ENCODE peak calls at places on chromosomes 2 and 18, in seven cellular contexts. B, A, M, F, C, L and Z are unnamed samples.

GRCh38 chr2:58512878-58513277 is 271.8 kb upstream of the FANCL start:
- DNase-seq in B (no peak), A (no peak), M (no peak), F (no peak), C (peak; percentile 44), L (no peak), Z (no peak)

GRCh38 chr18:55455938-55456337 is 132.1 kb downstream of the TCF4 start:
- DNase-seq in B (no peak), A (no peak), M (no peak), F (no peak), C (no peak), L (no peak), Z (no peak)

GRCh38 chr2:153230977-153231376 is 247.6 kb downstream of the RPRM start:
- DNase-seq in B (no peak), A (no peak), M (no peak), F (no peak), C (no peak), L (no peak), Z (no peak)

GRCh38 chr2:43192039-43192438 is 34.4 kb downstream of the ZFP36L2 start:
- DNase-seq in B (no peak), A (no peak), M (no peak), F (no peak), C (peak; percentile 83), L (no peak), Z (no peak)

GRCh38 chr2:150063432-150063889 is 424.0 kb downstream of the RND3 start:
- DNase-seq in B (no peak), A (no peak), M (no peak), F (no peak), C (no peak), L (no peak), Z (no peak)

GRCh38 chr2:126507425-126507867 is 148.5 kb upstream of the GYPC start:
- DNase-seq in B (no peak), A (no peak), M (no peak), F (no peak), C (no peak), L (no peak), Z (peak; percentile 41)

GRCh38 chr2:120765911-120766757 is 30.5 kb downstream of the GLI2 start:
- DNase-seq in B (no peak), A (peak; percentile 67), M (peak; percentile 51), F (peak; percentile 95), C (peak; percentile 43), L (no peak), Z (no peak)

GRCh38 chr2:18651842-18652774 is 62.7 kb upstream of the NT5C1B start:
- DNase-seq in B (no peak), A (no peak), M (no peak), F (no peak), C (no peak), L (no peak), Z (no peak)

GRCh38 chr2:218569661-218570500 is 1.2 kb downstream of the CNOT9 start:
- DNase-seq in B (no peak), A (peak; percentile 13), M (peak; percentile 40), F (no peak), C (peak; percentile 18), L (no peak), Z (peak; percentile 34)

GRCh38 chr2:79993144-79993543 is 311.4 kb downstream of the LRRTM1 start:
- DNase-seq in B (no peak), A (no peak), M (no peak), F (no peak), C (no peak), L (peak; percentile 20), Z (no peak)

GRCh38 chr2:161306919-161307318 is 1.3 kb upstream of the PSMD14 start:
- DNase-seq in B (no peak), A (no peak), M (no peak), F (no peak), C (peak; percentile 33), L (no peak), Z (no peak)

GRCh38 chr2:161303535-161304050 is 4.6 kb upstream of the PSMD14 start:
- DNase-seq in B (no peak), A (no peak), M (no peak), F (no peak), C (no peak), L (no peak), Z (no peak)

GRCh38 chr2:161307676-161308075 is 549 bp upstream of the PSMD14 start:
- DNase-seq in B (no peak), A (no peak), M (no peak), F (no peak), C (no peak), L (no peak), Z (no peak)

GRCh38 chr2:161312996-161313395 is 4.8 kb downstream of the PSMD14 start:
- DNase-seq in B (no peak), A (no peak), M (no peak), F (no peak), C (no peak), L (no peak), Z (no peak)

DNA sequence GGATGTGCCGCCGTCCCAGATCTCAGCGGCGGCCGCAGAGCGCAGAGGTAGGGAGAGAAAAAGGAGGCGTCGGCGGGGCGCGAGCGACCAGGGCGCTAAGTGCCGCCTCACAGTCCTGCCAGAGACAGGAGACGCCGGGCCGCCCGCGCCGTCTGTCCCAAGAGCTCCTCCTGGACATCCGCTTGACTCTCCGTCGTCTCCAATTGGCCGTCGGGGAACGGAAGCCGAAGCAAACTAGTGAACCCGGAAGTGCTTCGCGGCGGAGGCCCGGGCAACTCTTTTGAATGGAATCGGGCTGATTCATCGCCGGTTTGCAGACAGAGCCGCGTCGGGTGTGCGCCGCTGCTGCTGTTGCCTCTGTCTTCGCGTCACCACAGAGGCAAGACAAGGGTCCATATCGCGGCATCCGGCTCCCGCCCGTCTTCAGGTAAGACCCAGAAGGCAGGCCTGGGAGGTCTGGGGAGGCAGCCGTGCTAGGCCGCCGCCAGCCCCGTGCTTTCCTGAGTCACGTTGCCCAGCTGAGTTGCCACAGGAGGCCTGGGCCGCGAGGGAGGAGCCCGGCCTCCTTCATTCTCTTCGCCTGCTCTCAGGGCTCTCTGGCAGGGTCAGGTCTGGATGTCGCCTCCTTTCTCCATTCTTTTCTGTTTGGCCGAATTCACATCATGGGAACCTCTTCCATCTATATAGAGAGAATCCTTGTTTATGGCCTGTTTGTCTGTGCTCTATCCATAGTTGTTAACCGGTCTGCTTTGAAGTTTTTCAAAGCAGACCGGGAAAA is at the start of gene PSMD14:
- DNase-seq in B (peak; percentile 92), A (peak; percentile 95), M (peak; percentile 91), F (peak; percentile 93), C (peak; percentile 98), L (peak; percentile 88), Z (peak; percentile 95)
- TF ChIP-seq POLR2AphosphoS5 in B (peak; percentile 96), A (peak; percentile 84), M (peak; percentile 94), F (peak; percentile 88), C (peak; percentile 84), L (peak; percentile 60), Z (peak; percentile 90)

GRCh38 chr2:1673160-1673944 is 71.0 kb downstream of the PXDN start:
- DNase-seq in B (no peak), A (no peak), M (peak; percentile 11), F (no peak), C (no peak), L (no peak), Z (no peak)

GRCh38 chr2:1674276-1674675 is 70.0 kb downstream of the PXDN start:
- DNase-seq in B (no peak), A (no peak), M (peak; percentile 13), F (no peak), C (no peak), L (no peak), Z (no peak)

GRCh38 chr2:1672738-1673137 is 71.6 kb downstream of the PXDN start:
- DNase-seq in B (no peak), A (no peak), M (peak; percentile 4), F (no peak), C (no peak), L (no peak), Z (no peak)

GRCh38 chr2:1671916-1672315 is 72.4 kb downstream of the PXDN start:
- DNase-seq in B (no peak), A (no peak), M (peak; percentile 20), F (no peak), C (no peak), L (no peak), Z (no peak)

GRCh38 chr2:1670636-1671035 is 73.7 kb downstream of the PXDN start:
- DNase-seq in B (no peak), A (no peak), M (peak; percentile 4), F (peak; percentile 78), C (no peak), L (no peak), Z (no peak)
- TF ChIP-seq POLR2AphosphoS5 in B (no peak), A (no peak), M (no peak), F (no peak), C (no peak), L (no peak), Z (no peak)

GRCh38 chr2:40228296-40228695 is 223.6 kb downstream of the SLC8A1 start:
- DNase-seq in B (no peak), A (no peak), M (no peak), F (no peak), C (no peak), L (no peak), Z (no peak)

GRCh38 chr2:40230717-40231300 is 221.1 kb downstream of the SLC8A1 start:
- DNase-seq in B (no peak), A (no peak), M (no peak), F (no peak), C (no peak), L (no peak), Z (no peak)

GRCh38 chr2:40225670-40226069 is 226.2 kb downstream of the SLC8A1 start:
- DNase-seq in B (no peak), A (no peak), M (no peak), F (no peak), C (no peak), L (no peak), Z (no peak)

GRCh38 chr2:40227200-40227599 is 224.7 kb downstream of the SLC8A1 start:
- DNase-seq in B (no peak), A (no peak), M (no peak), F (no peak), C (no peak), L (no peak), Z (no peak)

GRCh38 chr2:40230186-40230585 is 221.7 kb downstream of the SLC8A1 start:
- DNase-seq in B (no peak), A (no peak), M (no peak), F (no peak), C (no peak), L (no peak), Z (no peak)
- TF ChIP-seq POLR2AphosphoS5 in B (no peak), A (no peak), M (no peak), F (no peak), C (no peak), L (no peak), Z (no peak)

GRCh38 chr2:161178756-161179155 is 18.5 kb downstream of the TANK start:
- DNase-seq in B (no peak), A (no peak), M (no peak), F (no peak), C (peak; percentile 11), L (no peak), Z (no peak)
- TF ChIP-seq POLR2AphosphoS5 in B (no peak), A (no peak), M (no peak), F (no peak), C (no peak), L (no peak), Z (no peak)